ENCODE peak calls at places on chromosomes 4 and X, in seven cellular contexts. S is endothelial cell, X is tibial nerve, B is BJ, E is spleen, V is HL-60, H is neural crest cell. J is an unnamed sample.

GRCh38 chr4:162201673-162202072 is 37.9 kb upstream of the FSTL5 start:
- DNase-seq in S (no peak), X (no peak), B (no peak), E (no peak), V (no peak), H (no peak), J (no peak)

GRCh38 chr4:37890501-37891220 is at the start of gene TBC1D1:
- DNase-seq in S (peak), X (no peak), B (no peak), E (peak), V (peak), H (no peak), J (peak)

GRCh38 chr4:184653650-184654049 is 4.1 kb downstream of the PRIMPOL start:
- DNase-seq in S (no peak), X (no peak), B (peak), E (no peak), V (no peak), H (no peak), J (no peak)

GRCh38 chr4:183399166-183399565 is 45.3 kb upstream of the CDKN2AIP start:
- DNase-seq in S (no peak), X (no peak), B (no peak), E (no peak), V (no peak), H (no peak), J (no peak)

GRCh38 chr4:41146716-41147506 is 67.4 kb downstream of the APBB2 start:
- DNase-seq in S (no peak), X (peak), B (no peak), E (no peak), V (no peak), H (peak), J (no peak)

GRCh38 chr4:8508266-8508665 is 67.7 kb downstream of the TRMT44 start:
- DNase-seq in S (no peak), X (no peak), B (no peak), E (no peak), V (no peak), H (no peak), J (no peak)

GRCh38 chr4:85491527-85491926 is 16.6 kb downstream of the ARHGAP24 start:
- DNase-seq in S (no peak), X (no peak), B (no peak), E (no peak), V (no peak), H (no peak), J (no peak)

GRCh38 chrX:53088136-53088974 is 5.6 kb upstream of the KANTR start:
- DNase-seq in S (peak), X (peak), B (no peak), E (peak), V (no peak), H (peak), J (peak)

GRCh38 chr4:110793890-110794588 is 171.2 kb upstream of the PITX2 start:
- DNase-seq in S (no peak), X (no peak), B (no peak), E (no peak), V (no peak), H (no peak), J (no peak)

GRCh38 chr4:98778206-98778605 is 119.8 kb upstream of the TSPAN5 start:
- DNase-seq in S (no peak), X (no peak), B (peak), E (no peak), V (no peak), H (no peak), J (peak)

GRCh38 chr4:140611854-140612253 is 43.1 kb upstream of the UCP1 start:
- DNase-seq in S (no peak), X (no peak), B (no peak), E (no peak), V (no peak), H (no peak), J (no peak)

GRCh38 chrX:129310000-129310399 is 213.3 kb downstream of the SMARCA1 start:
- DNase-seq in S (no peak), X (no peak), B (no peak), E (no peak), V (no peak), H (no peak), J (no peak)

GRCh38 chrX:44183329-44183728 is 160.1 kb downstream of the EFHC2 start:
- DNase-seq in S (no peak), X (no peak), B (no peak), E (no peak), V (no peak), H (no peak), J (no peak)

GRCh38 chrX:13088155-13088485 is 43.7 kb upstream of the FAM9C start:
- DNase-seq in S (no peak), X (no peak), B (no peak), E (peak), V (peak), H (no peak), J (no peak)

GRCh38 chr4:39587881-39588280 is 50.8 kb downstream of the SMIM14 start:
- DNase-seq in S (no peak), X (no peak), B (no peak), E (no peak), V (no peak), H (no peak), J (no peak)

DNA sequence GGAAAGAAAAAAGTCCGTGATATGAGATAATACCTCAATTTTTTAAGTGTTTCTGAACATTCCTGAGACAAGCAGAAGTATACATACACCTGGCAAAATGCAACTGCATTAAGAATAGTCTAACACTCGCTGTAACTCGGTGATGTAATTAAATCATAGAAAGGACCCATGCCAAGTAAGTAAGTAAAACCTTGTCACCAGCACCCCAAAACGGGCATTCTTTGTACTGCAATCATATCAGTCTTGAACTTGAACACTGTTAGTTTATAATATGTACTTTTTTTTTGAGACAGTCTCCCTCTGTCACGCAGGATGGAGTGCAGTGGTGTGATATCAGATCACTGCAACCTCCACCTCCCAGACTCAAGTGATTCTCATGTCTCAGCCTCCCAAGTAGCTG is 47.4 kb downstream of the SMIM14 start:
- DNase-seq in S (no peak), X (no peak), B (no peak), E (no peak), V (no peak), H (no peak), J (peak)
- TF ChIP-seq CTCF in S (no peak), X (no peak), B (no peak), E (no peak), V (no peak), H (no peak), J (no peak)

DNA sequence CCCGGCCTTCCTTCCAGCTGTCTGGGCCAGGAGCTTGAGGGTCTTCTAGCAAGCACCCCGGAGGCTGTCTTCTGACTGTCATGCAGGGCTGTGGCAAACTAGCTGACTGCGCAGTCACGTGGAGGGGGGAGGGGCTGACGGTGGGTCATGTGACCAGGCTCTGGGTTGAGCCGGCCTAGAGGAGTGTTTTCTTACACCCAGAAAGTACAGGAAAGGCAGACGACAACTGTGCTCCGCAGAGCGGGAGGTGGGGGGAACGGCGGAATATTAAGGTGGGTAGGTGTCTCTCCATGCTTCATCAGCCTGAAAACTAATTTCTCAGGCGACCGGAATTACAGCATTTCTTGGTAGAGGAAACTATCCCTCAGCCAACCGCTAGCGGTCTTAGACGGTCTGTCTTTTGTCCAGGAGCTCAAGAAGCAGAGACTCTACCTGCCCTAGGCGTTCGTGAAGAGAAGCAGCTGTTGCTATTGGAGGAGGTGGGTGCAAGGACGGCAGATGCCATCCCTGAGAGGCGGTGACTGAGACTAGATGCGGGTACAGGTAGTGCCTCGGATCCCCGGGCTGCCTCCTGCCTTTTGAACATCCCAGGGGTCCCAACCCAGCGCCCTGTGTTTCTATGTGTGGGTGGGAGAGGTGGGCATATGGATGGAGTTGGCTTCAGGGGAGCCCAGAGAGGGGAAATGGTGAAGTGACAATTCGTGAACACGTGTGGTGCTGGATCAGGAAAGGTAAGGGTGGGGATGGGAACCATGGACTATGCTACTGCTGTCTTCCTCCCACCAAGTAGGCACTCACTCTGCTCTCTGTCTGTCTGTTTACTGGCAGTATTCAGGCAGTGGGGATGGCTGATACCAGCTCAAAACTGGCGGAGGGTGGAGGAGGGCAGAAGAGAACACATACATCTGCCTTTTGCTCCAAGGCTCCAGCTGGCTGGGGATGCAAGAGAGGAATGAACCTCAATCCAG is 8.8 kb downstream of the GPRASP1 start:
- DNase-seq in S (peak), X (peak), B (peak), E (peak), V (peak), H (peak), J (peak)
- TF ChIP-seq CTCF in S (no peak), X (peak), B (peak), E (peak), V (no peak), H (peak), J (no peak)

DNA sequence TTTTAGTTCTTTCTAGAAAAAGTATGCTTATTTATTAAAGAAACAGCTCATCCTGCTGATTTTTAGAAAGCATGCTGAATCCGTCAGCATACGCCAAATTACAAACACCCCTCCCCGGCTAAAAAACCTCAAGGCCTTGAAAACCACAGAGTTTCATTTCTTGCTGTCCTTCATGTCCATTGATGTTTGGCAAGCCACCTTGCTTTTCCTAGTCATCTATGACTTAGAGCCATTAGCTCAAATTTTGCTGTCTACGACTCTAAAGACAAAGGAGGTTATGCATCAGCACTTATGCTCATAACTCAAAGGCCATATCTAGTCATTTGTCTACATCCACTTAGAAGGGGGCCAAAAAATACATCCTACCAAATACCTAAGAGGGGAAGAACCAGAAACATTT is 925.0 kb downstream of the PCDH7 start:
- DNase-seq in S (no peak), X (no peak), B (no peak), E (no peak), V (no peak), H (no peak), J (no peak)
- TF ChIP-seq CTCF in S (no peak), X (no peak), B (no peak), E (no peak), V (no peak), H (no peak), J (no peak)

GRCh38 chr4:32752962-32753361 is 2032.8 kb downstream of the PCDH7 start:
- DNase-seq in S (no peak), X (no peak), B (no peak), E (no peak), V (no peak), H (no peak), J (no peak)

GRCh38 chr4:32745351-32745750 is 2025.2 kb downstream of the PCDH7 start:
- DNase-seq in S (no peak), X (no peak), B (no peak), E (no peak), V (no peak), H (no peak), J (no peak)

GRCh38 chr4:32748061-32748460 is 2027.9 kb downstream of the PCDH7 start:
- DNase-seq in S (no peak), X (no peak), B (no peak), E (peak), V (no peak), H (no peak), J (no peak)

GRCh38 chr4:32748498-32748897 is 2028.3 kb downstream of the PCDH7 start:
- DNase-seq in S (no peak), X (no peak), B (no peak), E (no peak), V (no peak), H (no peak), J (no peak)
- TF ChIP-seq CTCF in S (no peak), X (no peak), B (no peak), E (no peak), V (no peak), H (no peak), J (no peak)

DNA sequence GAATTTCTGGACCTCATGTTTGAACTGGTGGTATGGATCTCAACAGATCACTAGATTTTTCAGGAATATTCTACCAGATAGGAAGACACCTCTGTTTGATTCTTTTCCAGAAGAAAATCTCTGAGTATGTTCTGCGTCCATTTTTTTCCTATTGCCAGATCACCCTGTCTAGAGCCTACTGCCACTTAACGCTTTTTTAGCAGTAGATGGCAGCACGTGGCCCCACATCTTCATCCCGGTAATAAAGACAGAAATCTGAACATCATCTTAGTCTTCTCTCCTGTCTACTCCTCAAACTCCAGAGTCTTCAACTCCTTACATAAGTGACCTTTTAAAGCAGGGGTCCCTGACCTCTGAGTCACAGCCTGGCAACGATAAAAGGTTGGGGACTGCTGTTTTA is 184.7 kb downstream of the TMA16 start:
- DNase-seq in S (no peak), X (no peak), B (no peak), E (no peak), V (no peak), H (no peak), J (no peak)
- TF ChIP-seq CTCF in S (no peak), X (no peak), B (no peak), E (no peak), V (peak), H (peak), J (no peak)

DNA sequence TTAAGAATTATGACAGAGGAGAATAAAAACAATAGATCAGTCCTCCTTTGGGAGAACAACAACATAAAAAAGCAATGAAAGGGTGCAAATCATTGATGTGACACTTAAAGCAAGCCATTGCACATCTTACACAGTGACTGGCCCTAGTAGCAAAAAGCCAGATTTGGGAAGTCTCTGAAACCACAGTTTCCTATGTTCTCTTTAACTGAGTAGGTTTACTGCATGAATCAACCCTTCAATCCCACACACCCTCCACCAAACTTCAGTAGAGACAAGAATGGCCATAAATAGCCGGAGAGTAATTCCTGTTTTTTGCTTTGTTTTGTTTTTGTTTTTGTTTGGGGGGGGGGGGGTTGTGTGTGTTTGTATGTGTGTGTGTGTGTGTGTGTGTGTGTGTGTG is 180.8 kb downstream of the VEGFC start:
- DNase-seq in S (no peak), X (no peak), B (no peak), E (no peak), V (no peak), H (no peak), J (no peak)
- TF ChIP-seq CTCF in S (no peak), X (no peak), B (no peak), E (no peak), V (no peak), H (no peak), J (no peak)

GRCh38 chr4:87541956-87542709 is 13.0 kb upstream of the SPARCL1 start:
- DNase-seq in S (no peak), X (no peak), B (no peak), E (no peak), V (no peak), H (no peak), J (no peak)
- TF ChIP-seq CTCF in S (no peak), X (no peak), B (no peak), E (no peak), V (no peak), H (no peak), J (no peak)

GRCh38 chrX:120299928-120300327 is 11.3 kb downstream of the TMEM255A start:
- DNase-seq in S (peak), X (no peak), B (no peak), E (no peak), V (no peak), H (no peak), J (no peak)
- TF ChIP-seq CTCF in S (no peak), X (no peak), B (no peak), E (no peak), V (no peak), H (no peak), J (no peak)

DNA sequence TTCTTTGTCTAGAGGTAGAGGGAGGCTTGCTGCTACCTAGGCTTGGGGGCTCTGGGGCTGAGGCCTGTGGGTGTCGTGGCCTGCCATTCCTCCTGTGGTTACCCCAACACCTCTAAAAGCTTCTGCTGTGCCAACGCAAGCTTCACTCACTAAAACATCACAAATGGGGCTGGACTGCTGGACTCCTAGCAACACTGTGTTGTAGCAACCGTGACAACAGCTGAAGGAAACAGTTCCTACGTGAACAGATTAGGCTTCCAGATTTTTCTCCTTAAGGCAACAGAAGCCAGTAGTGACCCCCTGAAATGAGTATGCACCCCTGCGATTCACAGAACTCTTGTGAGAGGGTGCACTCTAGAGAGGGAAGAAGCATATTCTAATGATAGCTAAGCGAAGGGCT is 138.3 kb upstream of the TEX13D start:
- DNase-seq in S (no peak), X (no peak), B (no peak), E (no peak), V (no peak), H (no peak), J (no peak)
- TF ChIP-seq CTCF in S (no peak), X (no peak), B (no peak), E (no peak), V (no peak), H (no peak), J (no peak)

DNA sequence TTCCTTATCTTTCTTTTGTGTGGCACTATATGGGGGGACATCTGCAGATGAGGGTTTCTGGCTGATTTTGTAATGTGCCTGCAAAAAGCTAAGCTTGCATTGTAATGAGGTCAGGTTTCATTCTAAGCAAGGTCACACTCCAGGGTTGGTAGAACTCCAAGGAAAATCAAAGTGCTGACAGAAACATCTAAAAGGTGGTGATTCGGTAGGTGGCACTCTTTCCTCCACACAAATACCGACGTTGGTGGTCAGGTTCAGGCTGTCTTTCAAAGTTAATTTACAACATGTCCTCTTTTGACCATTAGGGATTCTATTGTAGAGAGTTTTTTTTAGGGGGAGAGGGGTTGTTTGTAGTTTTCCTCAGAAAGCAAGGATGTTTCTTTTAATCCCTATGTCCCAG is 434.4 kb downstream of the PPARGC1A start:
- DNase-seq in S (peak), X (no peak), B (no peak), E (no peak), V (no peak), H (peak), J (peak)
- TF ChIP-seq CTCF in S (no peak), X (no peak), B (no peak), E (no peak), V (no peak), H (peak), J (no peak)